ENCODE peak calls at places on chromosome 9, in six cellular contexts. O is astrocyte, Z is mesendoderm, E is GM23338, H is right atrium auricular region, N is colonic mucosa. C is an unnamed sample.

GRCh38 chr9:133587466-133587865 is 21.7 kb downstream of the FAM163B start:
- DNase-seq in O (no peak), Z (no peak), E (no peak), H (no peak), N (no peak), C (no peak)

GRCh38 chr9:126162611-126163381 is 163.8 kb upstream of the MVB12B start:
- DNase-seq in O (no peak), Z (no peak), E (no peak), H (peak; percentile 46), N (no peak), C (no peak)

GRCh38 chr9:581673-582497 is 259.6 kb upstream of the DMRT1 start:
- DNase-seq in O (no peak), Z (peak; percentile 58), E (peak; percentile 72), H (no peak), N (no peak), C (peak; percentile 27)

GRCh38 chr9:134360897-134361296 is 34.6 kb downstream of the RXRA start:
- DNase-seq in O (peak; percentile 32), Z (no peak), E (no peak), H (no peak), N (no peak), C (peak; percentile 89)

GRCh38 chr9:37617837-37618236 is 25.4 kb upstream of the TOMM5 start:
- DNase-seq in O (peak; percentile 34), Z (peak; percentile 85), E (peak; percentile 17), H (no peak), N (no peak), C (no peak)

GRCh38 chr9:23822331-23823169 is 3.5 kb downstream of the ELAVL2 start:
- DNase-seq in O (no peak), Z (peak; percentile 37), E (peak; percentile 76), H (no peak), N (no peak), C (no peak)

GRCh38 chr9:93126825-93127368 is 7.2 kb downstream of the NINJ1 start:
- DNase-seq in O (no peak), Z (peak; percentile 61), E (peak; percentile 32), H (no peak), N (no peak), C (no peak)

GRCh38 chr9:122402403-122403268 is 31.8 kb downstream of the PTGS1 start:
- DNase-seq in O (peak; percentile 96), Z (no peak), E (no peak), H (no peak), N (no peak), C (no peak)

GRCh38 chr9:33250458-33250995 is 10.6 kb downstream of the SPINK4 start:
- DNase-seq in O (peak; percentile 42), Z (no peak), E (no peak), H (no peak), N (no peak), C (no peak)

GRCh38 chr9:112570731-112571167 is 84.1 kb downstream of the KIAA1958 start:
- DNase-seq in O (no peak), Z (no peak), E (no peak), H (no peak), N (peak; percentile 35), C (peak; percentile 89)

GRCh38 chr9:132214027-132214622 is 52.3 kb downstream of the NTNG2 start:
- DNase-seq in O (peak; percentile 95), Z (peak; percentile 96), E (peak; percentile 85), H (peak; percentile 78), N (no peak), C (no peak)

DNA sequence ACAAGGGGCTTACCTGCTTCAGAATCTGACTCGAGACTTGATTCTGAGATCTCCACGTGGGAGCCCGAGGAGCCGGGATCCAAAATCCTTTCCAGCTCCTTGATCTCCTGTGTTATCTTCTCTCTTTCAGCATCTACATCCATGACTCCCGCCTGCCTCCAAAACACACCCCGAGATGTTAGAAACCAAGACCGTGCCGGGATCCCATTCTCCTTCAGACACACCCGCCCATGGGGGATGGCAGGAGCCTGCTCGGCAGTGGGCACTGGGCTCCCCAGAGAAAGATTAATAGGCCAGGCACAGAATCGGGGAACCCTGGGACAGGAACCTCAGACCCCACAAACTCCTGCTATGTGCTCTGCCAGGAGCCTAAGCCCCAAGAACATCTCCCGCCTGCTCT is 1.7 kb downstream of the SNAPC4 start:
- DNase-seq in O (no peak), Z (no peak), E (no peak), H (no peak), N (no peak), C (no peak)
- H3K36me3 ChIP-seq in O (peaks cover 22% of the 10 kb centered on the region), Z (peaks cover 20% of the 10 kb centered on the region), E (peaks cover 14% of the 10 kb centered on the region), H (peaks cover 30% of the 10 kb centered on the region), N (no peaks in the 10 kb centered on the region), C (peaks cover 3% of the 10 kb centered on the region)

GRCh38 chr9:136626740-136627642 is 35.7 kb upstream of the EGFL7 start:
- DNase-seq in O (no peak), Z (peak; percentile 56), E (no peak), H (no peak), N (peak; percentile 83), C (peak; percentile 71)

GRCh38 chr9:136629001-136629878 is 33.5 kb upstream of the EGFL7 start:
- DNase-seq in O (no peak), Z (no peak), E (no peak), H (no peak), N (peak; percentile 74), C (peak; percentile 40)

GRCh38 chr9:136629879-136630661 is 32.6 kb upstream of the EGFL7 start:
- DNase-seq in O (no peak), Z (peak; percentile 80), E (peak; percentile 86), H (no peak), N (peak; percentile 77), C (peak; percentile 57)

GRCh38 chr9:136627703-136628102 is 35.0 kb upstream of the EGFL7 start:
- DNase-seq in O (no peak), Z (no peak), E (no peak), H (no peak), N (peak; percentile 21), C (no peak)

GRCh38 chr9:136628287-136628686 is 34.4 kb upstream of the EGFL7 start:
- DNase-seq in O (no peak), Z (no peak), E (no peak), H (no peak), N (peak; percentile 22), C (no peak)
- H3K4me1 ChIP-seq in O (peaks cover 7% of the 10 kb centered on the region), Z (no peaks in the 10 kb centered on the region), E (no peaks in the 10 kb centered on the region), H (peaks cover 55% of the 10 kb centered on the region), N (peaks cover 38% of the 10 kb centered on the region), C (peaks cover 3% of the 10 kb centered on the region)

DNA sequence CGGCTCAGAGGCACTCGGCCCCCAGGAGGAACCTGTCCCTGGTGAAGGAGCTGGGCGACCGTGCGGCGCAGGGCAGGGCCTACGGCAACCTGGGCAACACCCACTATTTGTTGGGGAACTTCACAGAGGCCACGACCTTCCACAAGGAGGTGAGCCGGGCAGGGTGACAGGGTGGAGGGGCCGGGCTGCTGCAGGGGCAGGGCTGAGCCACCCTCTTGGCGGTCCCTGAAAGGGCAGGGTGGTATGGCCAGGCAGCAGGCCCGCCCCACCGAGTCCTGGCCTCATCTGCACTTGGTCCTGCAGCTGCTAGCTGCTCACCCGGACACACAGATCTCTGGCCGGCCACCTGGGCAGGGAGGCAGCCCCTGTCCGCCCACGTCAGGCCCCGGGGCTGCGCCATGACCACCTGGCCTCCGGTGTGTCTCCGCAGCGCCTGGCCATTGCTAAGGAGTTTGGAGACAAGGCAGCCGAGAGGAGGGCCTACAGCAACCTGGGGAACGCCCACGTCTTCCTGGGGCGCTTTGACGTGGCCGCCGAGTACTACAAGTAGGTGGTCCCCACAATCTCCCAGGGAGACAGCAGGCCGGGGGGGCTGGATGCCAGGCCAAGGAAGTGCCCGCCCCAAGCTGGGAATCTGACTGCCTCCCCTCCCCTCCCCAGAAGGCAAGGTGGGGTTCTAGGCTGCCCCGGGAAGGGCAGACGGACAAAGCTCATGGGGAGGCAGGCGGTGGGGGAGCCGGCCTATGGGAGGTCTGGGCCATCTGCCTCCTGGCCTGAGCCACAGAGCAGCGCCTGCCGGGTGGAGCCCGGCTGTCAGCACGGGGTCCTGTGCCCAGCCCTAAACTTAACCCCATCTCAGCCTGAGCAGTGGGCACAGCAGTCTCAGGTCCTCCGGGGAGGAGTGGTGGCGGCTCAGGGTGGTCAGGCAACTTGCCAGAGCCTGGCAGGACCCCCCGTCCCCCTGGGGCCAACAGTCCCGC is 10.4 kb downstream of the GPSM1 start:
- DNase-seq in O (no peak), Z (no peak), E (no peak), H (no peak), N (no peak), C (no peak)
- H3K36me3 ChIP-seq in O (peaks cover 2% of the 10 kb centered on the region), Z (no peaks in the 10 kb centered on the region), E (no peaks in the 10 kb centered on the region), H (peaks cover 26% of the 10 kb centered on the region), N (no peaks in the 10 kb centered on the region), C (no peaks in the 10 kb centered on the region)

GRCh38 chr9:136689108-136689460 is 1.8 kb upstream of the AGPAT2 start:
- DNase-seq in O (no peak), Z (no peak), E (no peak), H (no peak), N (no peak), C (no peak)

GRCh38 chr9:136690104-136690840 is 3.0 kb upstream of the AGPAT2 start:
- DNase-seq in O (no peak), Z (no peak), E (no peak), H (peak; percentile 80), N (no peak), C (no peak)

GRCh38 chr9:136692190-136693134 is 5.2 kb upstream of the AGPAT2 start:
- DNase-seq in O (no peak), Z (no peak), E (no peak), H (no peak), N (no peak), C (no peak)

GRCh38 chr9:136691316-136692189 is 4.3 kb upstream of the AGPAT2 start:
- DNase-seq in O (no peak), Z (no peak), E (no peak), H (no peak), N (no peak), C (no peak)

GRCh38 chr9:136690841-136691261 is 3.6 kb upstream of the AGPAT2 start:
- DNase-seq in O (no peak), Z (no peak), E (no peak), H (no peak), N (no peak), C (no peak)
- H3K4me1 ChIP-seq in O (peaks cover 6% of the 10 kb centered on the region), Z (no peaks in the 10 kb centered on the region), E (no peaks in the 10 kb centered on the region), H (peaks cover 70% of the 10 kb centered on the region), N (peaks cover 37% of the 10 kb centered on the region), C (peaks cover 8% of the 10 kb centered on the region)

GRCh38 chr9:129815278-129815677 is 8.7 kb downstream of the TOR1A start:
- DNase-seq in O (no peak), Z (no peak), E (no peak), H (no peak), N (no peak), C (no peak)
- H3K36me3 ChIP-seq in O (peaks cover 14% of the 10 kb centered on the region), Z (peaks cover 14% of the 10 kb centered on the region), E (peaks cover 7% of the 10 kb centered on the region), H (peaks cover 50% of the 10 kb centered on the region), N (no peaks in the 10 kb centered on the region), C (peaks cover 3% of the 10 kb centered on the region)

GRCh38 chr9:2127486-2127885 is 112.3 kb downstream of the SMARCA2 start:
- DNase-seq in O (peak; percentile 73), Z (no peak), E (no peak), H (no peak), N (no peak), C (no peak)
- H3K4me1 ChIP-seq in O (peaks cover 4% of the 10 kb centered on the region), Z (no peaks in the 10 kb centered on the region), E (no peaks in the 10 kb centered on the region), H (peaks cover 63% of the 10 kb centered on the region), N (no peaks in the 10 kb centered on the region), C (peaks cover 2% of the 10 kb centered on the region)

DNA sequence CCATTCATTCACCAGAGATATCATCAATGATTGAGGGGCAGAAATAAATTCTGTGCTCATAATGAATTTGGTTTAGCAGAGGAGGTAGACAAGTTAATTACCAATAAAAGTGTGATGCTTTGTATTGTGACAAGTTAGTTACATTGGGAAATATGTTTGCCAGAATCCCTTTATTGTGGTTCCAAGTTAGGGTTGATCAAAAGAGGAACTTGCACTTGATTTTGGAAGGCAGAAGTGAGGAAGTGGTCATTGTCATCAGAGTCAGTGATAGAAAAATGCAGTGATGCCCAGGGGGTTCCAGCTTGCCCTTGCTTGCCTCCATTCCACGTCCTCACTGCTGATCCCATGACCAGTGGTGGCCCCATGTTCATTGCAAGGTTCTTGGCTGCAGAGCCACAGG is 69.8 kb downstream of the SVEP1 start:
- DNase-seq in O (no peak), Z (no peak), E (no peak), H (no peak), N (no peak), C (no peak)
- H3K36me3 ChIP-seq in O (no peaks in the 10 kb centered on the region), Z (no peaks in the 10 kb centered on the region), E (no peaks in the 10 kb centered on the region), H (no peaks in the 10 kb centered on the region), N (no peaks in the 10 kb centered on the region), C (no peaks in the 10 kb centered on the region)

C was measured in small intestine.